ENCODE peak calls at places on chromosomes 13 and 19, in seven cellular contexts. H is hippocampal formation, Z is neural crest cell, K is EL, V is T follicular helper cell, Y is HT1080, M is ovary. J is an unnamed sample.
A peak's percentile ranks its signal among the peaks of the same experiment; 100 is the strongest.

GRCh38 chr19:35511337-35511736 is 2.1 kb downstream of the DMKN start:
- DNase-seq in V (no peak), M (no peak), Z (no peak), K (no peak), Y (no peak), H (no peak), J (no peak)

GRCh38 chr13:75217949-75218348 is 264.0 kb downstream of the TBC1D4 start:
- DNase-seq in M (no peak), H (peak; percentile 24), Y (peak; percentile 11), K (peak; percentile 62), V (no peak), Z (no peak), J (no peak)

GRCh38 chr19:16319466-16319865 is 5.2 kb upstream of the KLF2 start:
- DNase-seq in Z (no peak), V (no peak), K (no peak), Y (no peak), M (no peak), H (no peak), J (no peak)

GRCh38 chr19:4288091-4288777 is 9.2 kb downstream of the SHD start:
- DNase-seq in K (no peak), Y (no peak), V (no peak), H (no peak), M (no peak), Z (no peak), J (no peak)

GRCh38 chr19:32387701-32388392 is 17.7 kb upstream of the DPY19L3 start:
- DNase-seq in H (no peak), V (no peak), Z (no peak), K (peak; percentile 46), M (no peak), Y (no peak), J (no peak)

GRCh38 chr19:49058592-49058991 is 1.0 kb upstream of the CGB7 start:
- DNase-seq in H (no peak), Z (no peak), M (no peak), Y (no peak), V (no peak), K (peak; percentile 43), J (no peak)

GRCh38 chr13:103556681-103557080 is 490.5 kb upstream of the SLC10A2 start:
- DNase-seq in Z (no peak), Y (no peak), V (no peak), H (no peak), K (no peak), M (no peak), J (no peak)

GRCh38 chr13:100611678-100612492 is 23.3 kb upstream of the GGACT start:
- DNase-seq in M (no peak), V (no peak), Y (no peak), H (peak; percentile 27), Z (no peak), K (no peak), J (no peak)

GRCh38 chr19:21767065-21767800 is at the start of gene ZNF100:
- DNase-seq in V (peak; percentile 79), H (peak; percentile 86), M (peak; percentile 93), K (peak; percentile 95), Y (peak; percentile 88), Z (peak; percentile 74), J (peak; percentile 89)

GRCh38 chr13:50168803-50169202 is 153.6 kb downstream of the KCNRG start:
- DNase-seq in K (no peak), H (no peak), Z (no peak), Y (no peak), V (no peak), M (no peak), J (no peak)

GRCh38 chr13:99215466-99215865 is 14.8 kb downstream of the UBAC2 start:
- DNase-seq in Y (no peak), K (no peak), H (no peak), M (no peak), V (peak; percentile 56), Z (no peak), J (no peak)

GRCh38 chr13:83907196-83907989 is 25.1 kb upstream of the SLITRK1 start:
- DNase-seq in V (no peak), Z (no peak), K (no peak), H (no peak), M (no peak), Y (no peak), J (no peak)

GRCh38 chr19:49165111-49165750 is 7.6 kb downstream of the TRPM4 start:
- DNase-seq in K (no peak), Z (no peak), V (no peak), M (no peak), Y (no peak), H (peak; percentile 14), J (no peak)

J was measured in putamen.